ENCODE peak calls at places on chromosomes 11 and 22, in seven cellular contexts. H is stimulated activated CD8-positive, alpha-beta memory T cell treated with anti-CD3 and anti-CD28 coated beads, Interleukin-15, amount 100 ng/mL, for 4 hours; D is hypothalamus; Q is HFF-Myc; X is endothelial cell of umbilical vein; W is ascending aorta; Z is GM13976. P is an unnamed sample.

GRCh38 chr11:102592634-102593581 is 32.2 kb downstream of the MMP20 start:
- DNase-seq in Z (no peak), X (peak; percentile 46), Q (no peak), D (no peak), H (no peak), W (no peak), P (no peak)

GRCh38 chr11:1308745-1309497 is 511 bp downstream of the TOLLIP start:
- DNase-seq in H (no peak), X (no peak), Q (no peak), W (no peak), Z (no peak), D (no peak), P (no peak)

GRCh38 chr22:37077802-37078448 is 26.4 kb downstream of the KCTD17 start:
- DNase-seq in X (peak; percentile 38), D (no peak), W (no peak), Q (no peak), Z (peak; percentile 93), H (peak; percentile 64), P (peak; percentile 79)

GRCh38 chr11:108561535-108561991 is 32.0 kb downstream of the EXPH5 start:
- DNase-seq in H (no peak), X (no peak), Q (no peak), D (no peak), W (no peak), Z (no peak), P (no peak)

GRCh38 chr11:45180888-45181594 is 34.6 kb downstream of the PRDM11 start:
- DNase-seq in X (peak; percentile 59), D (no peak), H (no peak), W (no peak), Z (peak; percentile 61), Q (no peak), P (no peak)

GRCh38 chr11:4084406-4084805 is 10.2 kb upstream of the RRM1 start:
- DNase-seq in D (no peak), Z (no peak), Q (no peak), X (no peak), H (no peak), W (no peak), P (no peak)

GRCh38 chr11:133968300-133968699 is 11.5 kb upstream of the IGSF9B start:
- DNase-seq in D (no peak), W (no peak), X (no peak), H (no peak), Z (no peak), Q (no peak), P (no peak)

GRCh38 chr11:124837491-124837856 is 27.8 kb upstream of the ROBO3 start:
- DNase-seq in Q (peak; percentile 64), H (no peak), D (no peak), X (peak; percentile 87), W (no peak), Z (peak; percentile 57), P (peak; percentile 25)

GRCh38 chr11:8642226-8642625 is 40.2 kb downstream of the TRIM66 start:
- DNase-seq in H (no peak), X (peak; percentile 10), Q (no peak), W (no peak), Z (no peak), D (no peak), P (no peak)

GRCh38 chr11:118434553-118435232 is 1.6 kb upstream of the KMT2A start:
- DNase-seq in Z (peak; percentile 73), X (peak; percentile 58), D (no peak), H (no peak), Q (no peak), W (no peak), P (peak; percentile 41)

GRCh38 chr11:71139516-71140205 is 112.7 kb downstream of the SHANK2 start:
- DNase-seq in X (no peak), H (no peak), Z (no peak), Q (no peak), D (peak; percentile 84), W (no peak), P (no peak)

GRCh38 chr22:30370681-30371080 is 13.9 kb downstream of the CCDC157 start:
- DNase-seq in X (no peak), Q (no peak), W (no peak), Z (no peak), H (no peak), D (no peak), P (no peak)

GRCh38 chr11:64518928-64519327 is 72.1 kb upstream of the SLC22A12 start:
- DNase-seq in D (no peak), X (no peak), W (no peak), Z (no peak), Q (no peak), H (no peak), P (no peak)

GRCh38 chr11:34749666-34750659 is 129.1 kb downstream of the EHF start:
- DNase-seq in H (no peak), W (peak; percentile 14), Q (peak; percentile 20), D (peak; percentile 4), X (no peak), Z (no peak), P (no peak)

GRCh38 chr11:203056-203944 is 3.9 kb downstream of the BET1L start:
- DNase-seq in X (no peak), H (no peak), W (no peak), Z (no peak), Q (no peak), D (no peak), P (no peak)

GRCh38 chr11:102577182-102577581 is 46.6 kb upstream of the MMP7 start:
- DNase-seq in W (no peak), X (no peak), D (no peak), Z (no peak), H (no peak), Q (no peak), P (peak; percentile 19)

GRCh38 chr11:119196833-119197483 is 9.2 kb upstream of the CBL start:
- DNase-seq in W (no peak), Z (peak; percentile 85), Q (peak; percentile 78), X (peak; percentile 81), H (peak; percentile 44), D (peak; percentile 8), P (peak; percentile 66)

GRCh38 chr22:20422965-20423635 is 14.5 kb downstream of the SCARF2 start:
- DNase-seq in X (no peak), W (no peak), Z (no peak), D (peak; percentile 66), Q (no peak), H (no peak), P (no peak)

GRCh38 chr22:16954060-16954403 is 54.0 kb downstream of the GAB4 start:
- DNase-seq in H (no peak), W (no peak), D (no peak), Z (no peak), X (no peak), Q (no peak), P (no peak)

GRCh38 chr11:87265132-87265531 is 227.4 kb downstream of the TMEM135 start:
- DNase-seq in X (peak; percentile 52), Q (no peak), W (no peak), D (no peak), H (no peak), Z (no peak), P (no peak)

GRCh38 chr22:38731703-38732161 is 24.1 kb downstream of the SUN2 start:
- DNase-seq in X (no peak), Z (peak; percentile 37), H (no peak), D (no peak), W (no peak), Q (no peak), P (no peak)

GRCh38 chr11:68212421-68213134 is 518 bp downstream of the KMT5B start:
- DNase-seq in Q (peak; percentile 27), H (peak; percentile 25), Z (peak; percentile 89), D (peak; percentile 63), W (no peak), X (peak; percentile 63), P (peak; percentile 54)

GRCh38 chr11:69397732-69398131 is 83.7 kb upstream of the LINC01488 start:
- DNase-seq in H (no peak), Q (no peak), Z (no peak), W (no peak), D (no peak), X (no peak), P (no peak)

P was measured in naive thymus-derived CD8-positive, alpha-beta T cell.